ENCODE peak calls at places on chromosomes 16 and 17, in five cellular contexts. A is IMR-90, T is mesendoderm, B is H1, Y is mesenchymal stem cell. V is an unnamed sample.
A peak's percentile ranks its signal among the peaks of the same experiment; 100 is the strongest.

GRCh38 chr17:80109066-80109618 is 7.8 kb downstream of the GAA start:
- DNase-seq in A (no peak), T (no peak), B (no peak), Y (no peak), V (no peak)

GRCh38 chr16:30570621-30571443 is 682 bp downstream of the ZNF688 start:
- DNase-seq in A (peak; percentile 28), T (peak; percentile 56), B (peak; percentile 69), Y (peak; percentile 65), V (peak; percentile 23)

GRCh38 chr16:1496464-1496863 is 3.3 kb downstream of the TELO2 start:
- DNase-seq in A (no peak), T (no peak), B (no peak), Y (no peak), V (no peak)

GRCh38 chr17:17151962-17152361 is 54.2 kb downstream of the PLD6 start:
- DNase-seq in A (peak; percentile 96), T (no peak), B (no peak), Y (peak; percentile 93), V (no peak)

GRCh38 chr17:29048440-29049360 is 5.8 kb downstream of the PIPOX start:
- DNase-seq in A (peak; percentile 32), T (peak; percentile 59), B (no peak), Y (no peak), V (no peak)

GRCh38 chr16:2278272-2278608 is 10.3 kb upstream of the RNPS1 start:
- DNase-seq in A (no peak), T (peak; percentile 34), B (no peak), Y (no peak), V (no peak)

GRCh38 chr17:75343007-75343406 is 53.8 kb upstream of the SLC25A19 start:
- DNase-seq in A (no peak), T (no peak), B (no peak), Y (no peak), V (no peak)

GRCh38 chr16:68071547-68071901 is 13.6 kb upstream of the NFATC3 start:
- DNase-seq in A (no peak), T (no peak), B (peak; percentile 0), Y (no peak), V (no peak)

GRCh38 chr16:52405441-52405840 is 141.5 kb downstream of the TOX3 start:
- DNase-seq in A (no peak), T (no peak), B (no peak), Y (no peak), V (no peak)

GRCh38 chr16:11410382-11411058 is 65.3 kb downstream of the RMI2 start:
- DNase-seq in A (no peak), T (no peak), B (no peak), Y (no peak), V (no peak)

GRCh38 chr16:57071840-57072541 is 20.4 kb upstream of the CPNE2 start:
- DNase-seq in A (peak; percentile 62), T (no peak), B (no peak), Y (peak; percentile 14), V (no peak)

GRCh38 chr17:7932949-7933348 is 943 bp downstream of the CNTROB start:
- DNase-seq in A (peak; percentile 61), T (peak; percentile 82), B (peak; percentile 46), Y (peak; percentile 89), V (no peak)

GRCh38 chr17:7932483-7932891 is 481 bp downstream of the CNTROB start:
- DNase-seq in A (peak; percentile 21), T (peak; percentile 58), B (peak; percentile 58), Y (peak; percentile 59), V (no peak)

GRCh38 chr17:7931709-7932482 is at the start of the genes CNTROB and TRAPPC1:
- DNase-seq in A (peak; percentile 99), T (peak; percentile 99), B (peak; percentile 98), Y (peak; percentile 99), V (peak; percentile 98)

GRCh38 chr17:7929158-7930029 is at the start of gene KCNAB3:
- DNase-seq in A (peak; percentile 69), T (peak; percentile 89), B (peak; percentile 83), Y (peak; percentile 67), V (peak; percentile 69)

GRCh38 chr17:7930841-7931631 is 710 bp downstream of the TRAPPC1 start:
- DNase-seq in A (no peak), T (no peak), B (no peak), Y (no peak), V (no peak)
- H4K8ac ChIP-seq in A (peak overlapping the region; percentile 86), T (no peak overlapping the region), B (no peak overlapping the region), Y (peak overlapping the region; percentile 85), V (no peak overlapping the region)

GRCh38 chr17:50787106-50787505 is 19.8 kb upstream of the ANKRD40CL start:
- DNase-seq in A (no peak), T (no peak), B (no peak), Y (no peak), V (no peak)
- H4K8ac ChIP-seq in A (peak overlapping the region; percentile 1), T (no peak overlapping the region), B (no peak overlapping the region), Y (peak overlapping the region; percentile 77), V (peak overlapping the region; percentile 94)

DNA sequence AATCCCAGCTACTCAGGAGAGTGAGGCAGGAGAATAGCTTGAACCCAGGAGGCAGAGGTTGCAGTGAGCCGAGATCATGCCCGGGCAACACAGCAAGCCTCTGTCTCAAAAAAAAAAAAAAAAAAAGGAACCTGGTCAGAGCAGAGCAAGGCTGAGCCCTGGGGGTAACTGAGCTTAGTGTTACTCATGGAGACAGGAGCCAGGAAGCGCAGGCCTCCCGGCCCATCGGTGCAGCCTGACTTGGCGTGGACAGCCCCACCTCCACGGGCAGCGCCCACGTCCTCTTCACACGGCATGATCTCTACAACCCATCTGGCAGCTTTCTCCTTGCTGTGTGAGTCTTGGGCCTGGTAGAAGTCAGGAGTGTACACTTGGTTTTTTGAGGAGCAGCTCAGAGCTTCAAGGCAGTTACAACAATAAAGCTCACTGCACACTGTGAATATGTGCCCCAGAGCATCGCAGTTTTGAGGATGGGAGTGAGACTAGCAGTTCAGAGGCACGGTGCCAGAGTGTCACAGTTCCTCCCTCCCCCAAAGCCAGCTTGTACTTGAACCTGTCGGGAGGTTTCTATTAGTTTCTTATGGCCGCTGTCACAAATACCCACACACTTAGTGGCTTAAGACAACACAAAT is 129.9 kb downstream of the RAP1GAP2 start:
- DNase-seq in A (peak; percentile 57), T (no peak), B (no peak), Y (no peak), V (no peak)
- H4K8ac ChIP-seq in A (no peak overlapping the region), T (no peak overlapping the region), B (no peak overlapping the region), Y (no peak overlapping the region), V (no peak overlapping the region)

GRCh38 chr17:7250655-7251329 is 742 bp downstream of the CTDNEP1 start:
- DNase-seq in A (no peak), T (peak; percentile 16), B (no peak), Y (peak; percentile 40), V (no peak)
- H4K8ac ChIP-seq in A (peak overlapping the region; percentile 89), T (peak overlapping the region; percentile 94), B (peak overlapping the region; percentile 48), Y (peak overlapping the region; percentile 96), V (no peak overlapping the region)

DNA sequence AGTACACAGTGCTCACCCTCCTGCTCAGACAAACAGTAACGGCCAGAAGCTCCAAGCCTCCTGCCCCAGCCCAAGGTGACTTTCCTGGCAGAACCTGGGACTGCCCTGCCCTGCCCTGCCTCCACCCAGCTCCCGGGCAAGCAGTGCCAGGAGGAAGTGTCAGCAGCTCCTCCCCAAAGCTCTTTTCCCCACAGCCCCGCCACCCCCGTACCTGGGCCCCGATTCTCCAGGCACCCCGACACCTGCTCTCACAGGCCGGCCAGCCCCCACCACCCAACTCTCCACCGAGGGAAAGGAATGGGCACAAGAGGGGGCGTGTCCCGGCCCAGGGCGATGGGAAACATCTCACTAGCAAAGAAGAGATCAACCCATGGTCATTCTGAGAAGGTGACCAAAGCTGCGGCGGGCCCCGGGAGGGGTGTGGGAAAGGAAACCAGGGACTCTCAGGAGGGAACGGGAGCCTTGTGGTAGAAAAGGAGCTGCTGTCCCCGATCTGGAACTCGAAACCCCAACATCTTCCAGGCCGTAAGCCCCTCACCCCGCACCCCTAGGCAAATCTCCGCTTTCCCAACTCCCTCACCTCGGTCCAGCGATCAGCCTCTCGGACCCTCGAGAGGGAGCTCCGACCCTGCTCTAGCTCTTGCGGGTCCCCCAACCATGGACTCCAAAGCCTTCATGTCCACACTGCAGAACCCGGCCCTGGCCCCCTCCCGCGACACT is 1.2 kb downstream of the BCAR1 start:
- DNase-seq in A (no peak), T (no peak), B (no peak), Y (peak; percentile 50), V (no peak)
- H4K8ac ChIP-seq in A (peak overlapping the region; percentile 27), T (no peak overlapping the region), B (peak overlapping the region; percentile 7), Y (peak overlapping the region; percentile 14), V (no peak overlapping the region)

GRCh38 chr17:62819511-62820221 is 11.6 kb upstream of the MARCHF10 start:
- DNase-seq in A (peak; percentile 99), T (peak; percentile 95), B (no peak), Y (peak; percentile 99), V (peak; percentile 45)
- H4K8ac ChIP-seq in A (peak overlapping the region; percentile 67), T (no peak overlapping the region), B (no peak overlapping the region), Y (no peak overlapping the region), V (no peak overlapping the region)

GRCh38 chr17:32342603-32343325 is 791 bp upstream of the C17orf75 start:
- DNase-seq in A (no peak), T (peak; percentile 23), B (peak; percentile 30), Y (no peak), V (no peak)

GRCh38 chr17:32341141-32341856 is 674 bp downstream of the C17orf75 start:
- DNase-seq in A (no peak), T (peak; percentile 29), B (no peak), Y (peak; percentile 41), V (no peak)

GRCh38 chr17:32345953-32346600 is 3.9 kb upstream of the ZNF207 start:
- DNase-seq in A (no peak), T (peak; percentile 44), B (no peak), Y (no peak), V (no peak)

DNA sequence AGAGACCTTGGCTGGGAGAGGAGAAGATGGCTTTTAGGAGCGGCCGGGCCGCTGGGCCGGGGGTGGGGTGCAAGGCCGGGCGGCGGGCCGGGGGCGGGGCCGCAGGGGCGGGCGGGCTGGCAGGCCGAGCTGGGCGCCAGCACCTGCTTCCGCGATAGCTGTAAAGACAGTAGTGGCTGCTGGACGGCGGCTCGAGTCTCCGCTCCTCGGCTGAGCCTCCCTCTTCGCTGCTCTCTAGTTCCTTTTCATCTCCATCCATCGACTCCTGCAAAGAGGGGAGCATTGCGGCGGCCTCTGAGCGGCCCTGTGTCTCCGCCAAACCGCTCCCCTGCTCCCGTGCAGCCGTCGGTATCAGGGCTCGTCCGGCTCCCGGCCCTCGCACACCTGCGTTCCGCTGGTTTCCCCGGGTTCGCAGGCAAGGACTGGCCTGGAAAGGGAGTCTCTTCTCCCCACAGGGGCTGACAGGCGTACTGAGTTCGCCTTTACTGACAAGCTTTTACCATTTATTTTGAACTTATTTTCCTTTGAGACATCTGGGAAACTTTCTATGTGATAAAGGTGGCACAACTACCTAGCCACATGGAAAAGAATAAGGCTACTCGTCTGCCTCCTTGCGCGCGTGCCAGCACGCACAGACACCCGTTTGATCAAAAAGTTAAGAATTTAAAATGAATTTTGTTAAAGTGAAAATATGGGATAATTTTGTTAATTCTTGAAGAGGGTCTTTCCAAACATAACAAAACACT is at the start of gene C17orf75:
- DNase-seq in A (peak; percentile 70), T (peak; percentile 84), B (peak; percentile 90), Y (peak; percentile 57), V (peak; percentile 66)
- H4K8ac ChIP-seq in A (peak within 1 kb of the TSS; percentile 96), T (peak within 1 kb of the TSS; percentile 28), B (peak within 1 kb of the TSS; percentile 91), Y (peak within 1 kb of the TSS; percentile 99), V (peak within 1 kb of the TSS; percentile 96)

GRCh38 chr16:78098544-78099371 is 696 bp upstream of the WWOX start:
- DNase-seq in A (no peak), T (no peak), B (no peak), Y (no peak), V (no peak)
- H4K8ac ChIP-seq in A (peak overlapping the region; percentile 38), T (no peak overlapping the region), B (no peak overlapping the region), Y (peak overlapping the region; percentile 85), V (no peak overlapping the region)